ENCODE peak calls at places on chromosomes 3 and 15, in four cellular contexts. J, K, P and W are unnamed samples.

GRCh38 chr3:30332196-30333021 is 274.0 kb upstream of the TGFBR2 start:
- DNase-seq in J (no peak), K (no peak), P (no peak), W (no peak)

GRCh38 chr3:140636452-140637138 is 41.3 kb upstream of the TRIM42 start:
- DNase-seq in J (no peak), K (no peak), P (no peak), W (no peak)

GRCh38 chr3:38039101-38039898 is at the start of gene DLEC1:
- DNase-seq in J (peak), K (no peak), P (peak), W (no peak)

GRCh38 chr15:50939911-50940310 is 31.4 kb downstream of the AP4E1 start:
- DNase-seq in J (no peak), K (no peak), P (no peak), W (no peak)

GRCh38 chr3:141380279-141380678 is 12.0 kb downstream of the ZBTB38 start:
- DNase-seq in J (no peak), K (no peak), P (no peak), W (no peak)

GRCh38 chr15:95017950-95018349 is 786.6 kb downstream of the MCTP2 start:
- DNase-seq in J (no peak), K (no peak), P (peak), W (no peak)

GRCh38 chr3:16294854-16295253 is 29.8 kb downstream of the OXNAD1 start:
- DNase-seq in J (no peak), K (no peak), P (no peak), W (no peak)

GRCh38 chr15:101455291-101455916 is 34.1 kb downstream of the PCSK6 start:
- DNase-seq in J (no peak), K (no peak), P (no peak), W (no peak)

GRCh38 chr3:53730565-53730964 is 115.7 kb downstream of the CHDH start:
- DNase-seq in J (no peak), K (no peak), P (no peak), W (no peak)

GRCh38 chr3:50003216-50003615 is 63.3 kb downstream of the RBM6 start:
- DNase-seq in J (no peak), K (no peak), P (no peak), W (no peak)

GRCh38 chr3:183226333-183226732 is 26.7 kb upstream of the B3GNT5 start:
- DNase-seq in J (no peak), K (no peak), P (no peak), W (no peak)

GRCh38 chr3:164418426-164418825 is 659.9 kb downstream of the SI start:
- DNase-seq in J (no peak), K (no peak), P (no peak), W (no peak)

GRCh38 chr3:111923095-111923771 is 55.6 kb upstream of the ABHD10 start:
- DNase-seq in J (no peak), K (no peak), P (no peak), W (no peak)

GRCh38 chr3:149610351-149611105 is 47.3 kb downstream of the WWTR1 start:
- DNase-seq in J (no peak), K (no peak), P (no peak), W (no peak)

GRCh38 chr3:124859025-124859424 is 28.1 kb downstream of the ITGB5 start:
- DNase-seq in J (no peak), K (no peak), P (no peak), W (no peak)

GRCh38 chr3:71066356-71066755 is 517.2 kb downstream of the FOXP1 start:
- DNase-seq in J (peak), K (no peak), P (no peak), W (no peak)

GRCh38 chr3:112128843-112129727 is 4.0 kb downstream of the GCSAM start:
- DNase-seq in J (peak), K (no peak), P (no peak), W (no peak)

GRCh38 chr3:181739628-181740027 is 27.9 kb downstream of the SOX2 start:
- DNase-seq in J (no peak), K (no peak), P (no peak), W (peak)

GRCh38 chr3:9826815-9827574 is 16.8 kb downstream of the RPUSD3 start:
- DNase-seq in J (peak), K (no peak), P (no peak), W (no peak)

GRCh38 chr3:126607214-126607908 is 47.6 kb downstream of the TXNRD3 start:
- DNase-seq in J (no peak), K (no peak), P (no peak), W (no peak)

GRCh38 chr3:170697803-170698350 is 112.0 kb upstream of the SLC7A14 start:
- DNase-seq in J (no peak), K (no peak), P (no peak), W (no peak)